ENCODE peak calls at places on chromosomes 11 and 22, in nine cellular contexts. Y is aorta; B is body of pancreas; F is breast epithelium; W is tibial nerve; K is heart right ventricle; V is CD8-positive, alpha-beta memory T cell; E is HCT116; X is CD4-positive, alpha-beta memory T cell. U is an unnamed sample. For H3K4me1, the result is how much of the 10 kb centered on the place peaks cover.

GRCh38 chr22:25742918-25743708 is 1.1 kb downstream of the MYO18B start:
- DNase-seq in V (no peak), B (no peak), W (no peak), K (no peak), F (no peak), Y (no peak), E (no peak), X (no peak), U (no peak)

GRCh38 chr11:77990981-77991380 is 3.5 kb downstream of the INTS4 start:
- DNase-seq in F (no peak), E (no peak), Y (no peak), X (no peak), B (no peak), W (no peak), K (no peak), V (no peak), U (no peak)

GRCh38 chr22:46112405-46112804 is 37.9 kb upstream of the PPARA start:
- DNase-seq in F (no peak), K (no peak), X (no peak), E (no peak), V (no peak), W (no peak), B (no peak), Y (no peak), U (no peak)

GRCh38 chr11:114054830-114055229 is 4.7 kb upstream of the ZBTB16 start:
- DNase-seq in X (no peak), B (no peak), V (no peak), E (no peak), K (no peak), W (no peak), F (no peak), Y (no peak), U (no peak)

GRCh38 chr22:37485714-37486223 is 415 bp downstream of the MFNG start:
- DNase-seq in K (no peak), B (no peak), X (peak), E (no peak), Y (no peak), V (peak), W (no peak), F (no peak), U (peak)

GRCh38 chr11:11586465-11586864 is 35.3 kb downstream of the GALNT18 start:
- DNase-seq in X (no peak), K (no peak), W (no peak), V (no peak), Y (no peak), F (no peak), B (no peak), E (no peak), U (no peak)

GRCh38 chr22:32329202-32329645 is 28.4 kb upstream of the RFPL3 start:
- DNase-seq in W (no peak), V (no peak), K (no peak), E (no peak), Y (no peak), X (no peak), B (no peak), F (no peak), U (no peak)

GRCh38 chr22:32758866-32759385 is 42.6 kb upstream of the TIMP3 start:
- DNase-seq in F (no peak), X (no peak), W (no peak), E (no peak), B (no peak), Y (no peak), K (no peak), V (no peak), U (no peak)

GRCh38 chr22:22425366-22425765 is 83.2 kb downstream of the ZNF280B start:
- DNase-seq in B (no peak), F (no peak), X (no peak), K (no peak), W (no peak), V (no peak), E (no peak), Y (no peak), U (no peak)

GRCh38 chr22:23382796-23383195 is 197.3 kb downstream of the IGLL1 start:
- DNase-seq in K (no peak), V (no peak), W (no peak), X (no peak), F (no peak), E (no peak), B (no peak), Y (no peak), U (no peak)

GRCh38 chr22:20571531-20572007 is 64.2 kb downstream of the MED15 start:
- DNase-seq in X (peak), F (no peak), K (peak), B (no peak), V (peak), W (no peak), Y (no peak), E (no peak), U (peak)

GRCh38 chr11:111097191-111097590 is 148.3 kb upstream of the POU2AF2 start:
- DNase-seq in W (no peak), B (peak), V (no peak), F (peak), K (peak), E (peak), X (no peak), Y (peak), U (no peak)

GRCh38 chr11:12963051-12963450 is 46.1 kb upstream of the RASSF10 start:
- DNase-seq in Y (no peak), E (no peak), B (no peak), X (no peak), F (no peak), V (no peak), K (no peak), W (no peak), U (no peak)

GRCh38 chr11:57325735-57326048 is 940 bp upstream of the TNKS1BP1 start:
- DNase-seq in F (peak), E (no peak), X (no peak), V (no peak), Y (peak), K (peak), B (peak), W (peak), U (no peak)

GRCh38 chr11:125442946-125443345 is 53.1 kb downstream of the FEZ1 start:
- DNase-seq in F (no peak), B (no peak), W (no peak), Y (no peak), X (no peak), K (no peak), E (no peak), V (no peak), U (no peak)

GRCh38 chr11:45565589-45565988 is 99.8 kb downstream of the CHST1 start:
- DNase-seq in W (no peak), K (no peak), B (no peak), X (no peak), F (no peak), V (no peak), Y (no peak), E (no peak), U (no peak)

GRCh38 chr11:955154-956049 is 29.7 kb downstream of the AP2A2 start:
- DNase-seq in W (no peak), K (no peak), X (no peak), E (no peak), F (peak), V (no peak), B (peak), Y (no peak), U (no peak)

GRCh38 chr11:69702769-69703510 is 882 bp downstream of the FGF19 start:
- DNase-seq in B (no peak), V (no peak), W (no peak), Y (no peak), E (no peak), K (no peak), F (no peak), X (no peak), U (no peak)

GRCh38 chr11:102914238-102915043 is 39.7 kb upstream of the MMP12 start:
- DNase-seq in W (no peak), X (no peak), V (no peak), K (no peak), Y (no peak), F (no peak), E (peak), B (peak), U (no peak)

DNA sequence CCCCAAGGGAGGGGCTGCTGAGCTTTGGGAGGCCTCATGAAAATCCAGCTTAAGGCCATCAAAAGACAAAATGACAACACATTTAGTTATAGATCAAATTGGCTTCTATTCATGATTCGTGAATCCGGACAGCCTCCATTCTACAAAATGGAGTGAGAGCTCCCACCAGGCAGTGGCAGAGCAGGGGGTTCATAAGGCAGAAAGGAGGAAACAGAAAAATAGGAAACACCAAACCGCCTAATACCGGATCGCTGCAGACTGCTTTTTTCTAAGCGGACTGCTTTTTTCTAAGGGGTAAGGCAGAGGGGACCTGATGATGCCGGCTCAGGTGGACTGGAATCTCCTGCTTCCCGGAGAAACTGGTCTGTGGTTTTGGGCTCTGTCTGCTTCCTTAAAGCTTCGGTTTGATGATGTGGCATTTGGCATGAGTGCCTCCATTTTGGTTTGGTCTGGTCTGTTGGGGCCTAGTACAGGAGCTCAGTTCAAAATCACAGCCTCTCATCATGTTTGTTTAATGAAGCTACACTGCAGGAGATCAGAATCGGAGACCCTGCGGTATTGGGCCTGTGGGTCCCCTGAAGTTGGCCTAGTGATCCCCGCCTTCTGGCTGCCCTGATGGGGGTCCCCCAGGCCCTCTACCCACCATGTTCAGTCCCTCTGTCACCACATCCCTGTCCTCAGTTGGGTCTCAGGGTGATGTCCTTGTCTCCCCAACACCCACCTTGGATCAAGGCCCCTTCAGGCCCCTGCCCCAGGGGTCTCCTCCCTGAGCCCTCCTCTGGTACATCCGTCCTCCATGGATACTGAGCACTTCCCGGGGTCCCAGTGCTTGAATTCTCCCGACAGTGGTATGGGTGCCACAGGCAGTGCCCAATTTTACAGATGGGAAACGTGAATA is 1.2 kb downstream of the ALDH3B1 start:
- DNase-seq in E (no peak), F (no peak), X (no peak), B (no peak), V (no peak), K (peak), Y (no peak), W (no peak), U (no peak)
- H3K4me1 ChIP-seq in E (half or more), F (under half), X (under half), B (half or more), V (under half), K (under half), Y (under half), W (under half), U (under half)

DNA sequence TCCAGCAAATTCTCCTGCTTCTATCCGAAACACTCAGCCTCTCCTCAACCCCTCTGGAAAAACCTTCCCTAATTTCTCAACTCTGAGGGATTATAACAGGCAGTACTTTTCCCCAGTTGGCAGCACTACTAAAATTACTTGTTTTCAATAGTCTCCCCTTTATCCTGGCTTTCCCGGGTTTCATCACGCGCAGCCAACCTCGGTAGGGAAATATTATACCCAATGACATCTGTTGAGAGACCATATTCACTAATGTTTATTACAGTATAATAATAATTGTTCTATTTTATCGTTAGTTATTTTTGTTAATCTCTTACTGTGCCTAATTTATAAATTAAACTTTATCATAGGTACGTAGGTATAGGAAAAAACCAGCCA is 330 bp upstream of the POLD3 start:
- DNase-seq in K (no peak), X (no peak), W (no peak), B (no peak), V (no peak), F (no peak), Y (no peak), E (no peak), U (no peak)
- H3K4me3 ChIP-seq in K (peak), X (no peak), W (peak), B (peak), V (no peak), F (peak), Y (peak), E (peak), U (peak)

DNA sequence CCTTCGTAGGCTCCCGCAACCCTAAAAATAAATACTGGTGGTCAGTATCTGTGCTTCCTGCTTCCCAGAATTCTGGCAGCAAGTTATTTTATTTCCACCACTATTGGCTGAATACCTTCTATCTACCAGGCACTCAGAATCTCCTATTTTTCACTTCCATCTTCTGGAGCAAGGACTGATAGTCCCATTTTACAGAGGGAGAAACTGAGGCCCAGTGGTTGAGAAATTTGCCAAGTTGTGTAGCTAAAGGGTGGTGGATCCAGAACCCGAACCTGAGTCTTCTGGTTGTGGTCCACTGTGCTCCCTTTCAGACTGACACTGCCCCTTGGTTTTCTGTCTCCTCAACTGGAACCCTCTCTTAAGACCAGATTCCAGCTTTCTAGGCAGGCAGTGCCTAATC is 31.6 kb downstream of the NECTIN1 start:
- DNase-seq in W (no peak), K (no peak), B (no peak), F (no peak), V (no peak), Y (no peak), E (no peak), X (no peak), U (no peak)
- H3K4me1 ChIP-seq in W (under half), K (half or more), B (half or more), F (under half), V (under half), Y (under half), E (half or more), X (under half), U (under half)

DNA sequence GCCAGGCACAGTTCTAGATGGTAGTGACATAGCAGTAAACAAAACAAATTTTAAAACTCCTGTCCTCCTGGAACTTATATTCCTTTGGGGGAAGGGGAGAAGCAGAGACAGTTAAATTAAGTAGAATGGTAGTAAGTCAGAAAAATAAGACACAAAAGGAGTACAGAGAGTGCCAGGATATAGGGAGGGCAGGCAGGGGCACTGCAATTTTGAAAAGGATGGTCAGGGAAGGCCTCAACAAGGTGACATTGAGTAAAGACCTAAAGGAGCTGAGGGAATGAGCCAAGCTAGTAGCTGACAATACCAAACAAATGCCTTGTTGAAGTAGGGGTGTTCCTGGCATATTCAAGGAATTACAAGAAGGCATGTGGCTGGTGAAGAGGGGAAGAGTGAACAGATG is 10.2 kb downstream of the NUP160 start:
- DNase-seq in E (no peak), X (no peak), W (no peak), Y (no peak), K (no peak), V (no peak), F (no peak), B (no peak), U (no peak)
- H3K4me3 ChIP-seq in E (no peak), X (no peak), W (no peak), Y (no peak), K (no peak), V (no peak), F (no peak), B (no peak), U (no peak)

DNA sequence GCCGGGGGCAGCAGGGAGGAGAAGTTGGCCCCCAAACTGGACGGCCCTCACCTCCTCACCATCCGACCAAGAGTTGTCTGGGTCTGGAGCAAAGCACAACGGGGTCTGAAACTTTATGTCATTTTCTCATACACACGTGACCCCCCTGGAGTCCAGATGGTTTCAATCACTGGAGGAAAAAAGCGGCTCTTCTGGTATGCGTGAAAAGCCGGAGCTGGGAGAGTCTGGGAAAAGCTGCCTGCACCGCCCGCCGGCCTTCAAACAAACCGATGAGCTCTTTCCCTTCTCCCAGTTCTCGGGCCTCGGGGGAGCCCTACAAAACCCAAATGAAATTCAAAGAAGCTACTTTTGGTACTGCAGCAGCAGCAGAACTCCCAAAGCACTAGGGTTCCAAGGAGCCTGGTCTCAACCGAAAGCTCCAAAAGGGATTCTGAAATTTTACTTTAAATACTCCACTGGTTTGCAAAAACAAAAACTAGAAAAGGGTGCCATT is 39.7 kb upstream of the AKIP1 start:
- DNase-seq in K (peak), F (peak), Y (peak), B (peak), E (peak), V (no peak), W (peak), X (no peak), U (no peak)
- H3K4me1 ChIP-seq in K (under half), F (under half), Y (under half), B (under half), E (under half), V (under half), W (under half), X (under half), U (under half)

GRCh38 chr11:108666373-108666772 is 1.5 kb downstream of the DDX10 start:
- DNase-seq in Y (no peak), X (no peak), E (no peak), K (no peak), W (no peak), F (no peak), V (no peak), B (no peak), U (no peak)
- H3K4me3 ChIP-seq in Y (no peak), X (no peak), E (no peak), K (no peak), W (peak), F (no peak), V (no peak), B (no peak), U (peak)

DNA sequence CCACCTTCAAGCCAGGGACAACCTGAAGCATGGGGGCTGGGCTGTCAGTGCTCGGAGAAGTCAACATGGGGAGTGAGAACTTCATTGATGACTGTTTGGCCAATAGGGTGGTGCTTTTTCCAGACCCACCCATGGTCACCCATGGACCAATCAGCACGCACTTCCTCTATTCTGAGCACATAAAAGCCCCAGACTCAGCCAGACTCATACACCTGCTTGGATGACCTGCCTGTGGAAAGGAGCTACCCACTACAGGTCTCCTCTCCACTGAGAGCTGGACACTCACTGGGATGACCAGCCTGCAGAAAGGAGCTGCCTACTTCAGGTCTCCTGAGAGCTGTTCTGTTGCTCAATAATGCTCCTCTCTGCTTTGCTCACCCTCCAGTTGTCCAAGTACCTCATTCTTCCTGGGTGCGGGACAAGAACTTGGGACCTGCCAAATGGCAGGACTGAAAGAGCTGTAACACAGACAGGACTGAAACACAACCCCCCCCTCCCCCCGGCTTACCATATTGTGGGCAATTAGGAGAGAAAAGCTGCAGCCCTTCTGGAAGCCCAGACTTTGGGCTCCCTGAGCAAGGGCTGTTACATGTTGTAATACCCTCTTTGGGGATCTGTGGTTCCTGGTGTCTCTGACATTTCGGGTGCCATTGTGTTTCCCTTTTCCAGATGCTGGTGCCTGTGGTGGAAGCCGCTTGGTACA is 44.4 kb upstream of the WNT11 start:
- DNase-seq in X (no peak), B (no peak), K (no peak), W (no peak), F (no peak), E (no peak), Y (no peak), V (no peak), U (no peak)
- H3K4me1 ChIP-seq in X (under half), B (under half), K (under half), W (under half), F (under half), E (under half), Y (under half), V (under half), U (under half)